ENCODE peak calls at places on chromosome 6, in seven cellular contexts. D is sigmoid colon; Z is RCC 7860; R is stimulated activated CD8-positive, alpha-beta memory T cell treated with anti-CD3 and anti-CD28 coated beads, Interleukin-12 subunit alpha, Interleukin-12 subunit beta, amount 100 ng/mL, for 4 hours; L is Ammon's horn; T is activated CD8-positive, alpha-beta T cell treated with anti-CD3 and anti-CD28 coated beads, Interleukin-2, amount 10 ng/mL, durations not matched to agents 7 days and 5 days; G is KG1. O is an unnamed sample.

GRCh38 chr6:28789553-28790083 is 134.2 kb downstream of the TRIM27 start:
- DNase-seq in D (no peak), Z (peak), R (no peak), L (peak), T (no peak), G (peak), O (no peak)

GRCh38 chr6:155384343-155384742 is 70.1 kb upstream of the TFB1M start:
- DNase-seq in D (no peak), Z (no peak), R (no peak), L (no peak), T (no peak), G (no peak), O (no peak)

GRCh38 chr6:87907521-87907920 is 140.1 kb upstream of the SPACA1 start:
- DNase-seq in D (no peak), Z (peak), R (no peak), L (no peak), T (peak), G (no peak), O (no peak)

GRCh38 chr6:137107767-137108105 is 63.0 kb upstream of the IL20RA start:
- DNase-seq in D (no peak), Z (no peak), R (no peak), L (no peak), T (no peak), G (no peak), O (no peak)

GRCh38 chr6:31352497-31353368 is 4.2 kb downstream of the HLA-B start:
- DNase-seq in D (no peak), Z (no peak), R (no peak), L (no peak), T (no peak), G (no peak), O (no peak)

GRCh38 chr6:39380837-39381534 is 58.5 kb upstream of the KCNK16 start:
- DNase-seq in D (no peak), Z (no peak), R (no peak), L (no peak), T (no peak), G (no peak), O (no peak)

GRCh38 chr6:94270040-94270689 is 850.8 kb upstream of the EPHA7 start:
- DNase-seq in D (no peak), Z (no peak), R (no peak), L (peak), T (no peak), G (no peak), O (no peak)

GRCh38 chr6:57021086-57021720 is 25.3 kb upstream of the KIAA1586 start:
- DNase-seq in D (no peak), Z (peak), R (no peak), L (peak), T (no peak), G (peak), O (no peak)

GRCh38 chr6:4543596-4543995 is 232.6 kb upstream of the CDYL start:
- DNase-seq in D (no peak), Z (no peak), R (no peak), L (no peak), T (no peak), G (no peak), O (no peak)

GRCh38 chr6:35787266-35788218 is 6.7 kb downstream of the CLPSL1 start:
- DNase-seq in D (no peak), Z (no peak), R (no peak), L (no peak), T (no peak), G (no peak), O (no peak)

GRCh38 chr6:52020961-52021570 is 66.3 kb downstream of the PKHD1 start:
- DNase-seq in D (no peak), Z (peak), R (no peak), L (peak), T (no peak), G (no peak), O (no peak)

GRCh38 chr6:72760130-72760793 is 138.4 kb downstream of the KCNQ5 start:
- DNase-seq in D (no peak), Z (no peak), R (no peak), L (no peak), T (no peak), G (no peak), O (no peak)

GRCh38 chr6:157162756-157163433 is 160.4 kb downstream of the TMEM242 start:
- DNase-seq in D (no peak), Z (no peak), R (no peak), L (peak), T (no peak), G (no peak), O (no peak)

GRCh38 chr6:124463271-124463670 is 499.0 kb upstream of the RNF217 start:
- DNase-seq in D (no peak), Z (no peak), R (no peak), L (no peak), T (no peak), G (no peak), O (no peak)